ENCODE peak calls at places on chromosomes 2 and 18, in seven cellular contexts. K is stomach, O is PC-3, G is neural progenitor cell, H is breast epithelium, E is PC-9, J is heart right ventricle. M is an unnamed sample.
A peak's percentile ranks its signal among the peaks of the same experiment; 100 is the strongest.

GRCh38 chr2:101516833-101517690 is 42.1 kb upstream of the RFX8 start:
- DNase-seq in K (peak; percentile 45), O (peak; percentile 97), G (no peak), H (no peak), E (peak; percentile 53), J (no peak), M (no peak)

GRCh38 chr18:9619990-9620389 is 5.6 kb upstream of the PPP4R1 start:
- DNase-seq in K (no peak), O (no peak), G (no peak), H (no peak), E (no peak), J (no peak), M (no peak)

GRCh38 chr2:8544786-8545631 is 136.8 kb upstream of the ID2 start:
- DNase-seq in K (peak; percentile 61), O (peak; percentile 56), G (peak; percentile 56), H (peak; percentile 41), E (no peak), J (peak; percentile 63), M (peak; percentile 68)

GRCh38 chr18:22279741-22280452 is 110.5 kb downstream of the GATA6 start:
- DNase-seq in K (no peak), O (no peak), G (no peak), H (no peak), E (no peak), J (no peak), M (no peak)

GRCh38 chr2:47569658-47570398 is 166.9 kb downstream of the MSH2 start:
- DNase-seq in K (no peak), O (no peak), G (peak; percentile 75), H (no peak), E (no peak), J (no peak), M (no peak)

GRCh38 chr2:26849056-26850001 is 1.4 kb downstream of the DPYSL5 start:
- DNase-seq in K (no peak), O (no peak), G (peak; percentile 88), H (no peak), E (no peak), J (no peak), M (no peak)

GRCh38 chr18:21129586-21130216 is 18.1 kb upstream of the ROCK1 start:
- DNase-seq in K (no peak), O (no peak), G (no peak), H (no peak), E (no peak), J (no peak), M (no peak)

GRCh38 chr18:55214534-55214933 is 255.3 kb upstream of the CCDC68 start:
- DNase-seq in K (no peak), O (no peak), G (no peak), H (no peak), E (no peak), J (no peak), M (no peak)

GRCh38 chr2:29011650-29012060 is 30.6 kb downstream of the TOGARAM2 start:
- DNase-seq in K (peak; percentile 76), O (no peak), G (no peak), H (peak; percentile 45), E (no peak), J (peak; percentile 84), M (peak; percentile 58)

GRCh38 chr2:197348721-197349337 is 38.2 kb upstream of the ANKRD44 start:
- DNase-seq in K (no peak), O (no peak), G (no peak), H (no peak), E (no peak), J (no peak), M (no peak)

GRCh38 chr2:217919781-217920351 is 82.9 kb downstream of the TNS1 start:
- DNase-seq in K (no peak), O (no peak), G (no peak), H (peak; percentile 67), E (no peak), J (no peak), M (no peak)

GRCh38 chr2:218319813-218320360 is 27.6 kb upstream of the TMBIM1 start:
- DNase-seq in K (no peak), O (no peak), G (no peak), H (no peak), E (no peak), J (no peak), M (no peak)

GRCh38 chr2:130729311-130730299 is 735 bp downstream of the GPR148 start:
- DNase-seq in K (no peak), O (no peak), G (no peak), H (no peak), E (no peak), J (no peak), M (no peak)

GRCh38 chr2:150538582-150539236 is 51.2 kb upstream of the RND3 start:
- DNase-seq in K (no peak), O (no peak), G (no peak), H (no peak), E (no peak), J (no peak), M (no peak)

GRCh38 chr2:60957224-60957623 is 60.3 kb upstream of the PEX13 start:
- DNase-seq in K (no peak), O (no peak), G (peak; percentile 13), H (no peak), E (no peak), J (no peak), M (no peak)

GRCh38 chr2:10462178-10463083 is 14.3 kb upstream of the ODC1 start:
- DNase-seq in K (no peak), O (no peak), G (no peak), H (no peak), E (no peak), J (no peak), M (no peak)

GRCh38 chr2:64024259-64024949 is 5.2 kb upstream of the VPS54 start:
- DNase-seq in K (no peak), O (no peak), G (no peak), H (no peak), E (no peak), J (no peak), M (no peak)

GRCh38 chr2:11121823-11122155 is 33.5 kb upstream of the SLC66A3 start:
- DNase-seq in K (no peak), O (no peak), G (no peak), H (no peak), E (no peak), J (no peak), M (no peak)

GRCh38 chr2:163736433-163737168 is 793 bp upstream of the FIGN start:
- DNase-seq in K (no peak), O (peak; percentile 47), G (peak; percentile 92), H (no peak), E (peak; percentile 33), J (peak; percentile 61), M (no peak)

GRCh38 chr2:163735692-163736432 is at the start of gene FIGN:
- DNase-seq in K (peak; percentile 73), O (peak; percentile 76), G (peak; percentile 94), H (peak; percentile 41), E (peak; percentile 61), J (peak; percentile 77), M (peak; percentile 72)

GRCh38 chr2:163734401-163734800 is 1.4 kb downstream of the FIGN start:
- DNase-seq in K (no peak), O (no peak), G (no peak), H (no peak), E (no peak), J (no peak), M (no peak)

GRCh38 chr2:163733301-163733938 is 2.4 kb downstream of the FIGN start:
- DNase-seq in K (no peak), O (no peak), G (no peak), H (no peak), E (no peak), J (no peak), M (no peak)

GRCh38 chr2:163734911-163735691 is 707 bp downstream of the FIGN start:
- DNase-seq in K (no peak), O (peak; percentile 24), G (peak; percentile 60), H (no peak), E (no peak), J (no peak), M (no peak)
- H3K4me3 ChIP-seq in K (peak overlapping the region; percentile 59), O (peak overlapping the region; percentile 87), G (peak overlapping the region; percentile 92), H (peak overlapping the region; percentile 62), E (peak overlapping the region; percentile 91), J (peak overlapping the region; percentile 72), M (peak overlapping the region; percentile 45)

GRCh38 chr18:10948421-10948820 is 200.9 kb downstream of the PIEZO2 start:
- DNase-seq in K (no peak), O (no peak), G (no peak), H (no peak), E (no peak), J (no peak), M (no peak)
- H3K4me1 ChIP-seq in K (no peaks in the 10 kb centered on the region), O (no peaks in the 10 kb centered on the region), G (no peaks in the 10 kb centered on the region), H (no peaks in the 10 kb centered on the region), E (no peaks in the 10 kb centered on the region), J (no peaks in the 10 kb centered on the region), M (no peaks in the 10 kb centered on the region)

DNA sequence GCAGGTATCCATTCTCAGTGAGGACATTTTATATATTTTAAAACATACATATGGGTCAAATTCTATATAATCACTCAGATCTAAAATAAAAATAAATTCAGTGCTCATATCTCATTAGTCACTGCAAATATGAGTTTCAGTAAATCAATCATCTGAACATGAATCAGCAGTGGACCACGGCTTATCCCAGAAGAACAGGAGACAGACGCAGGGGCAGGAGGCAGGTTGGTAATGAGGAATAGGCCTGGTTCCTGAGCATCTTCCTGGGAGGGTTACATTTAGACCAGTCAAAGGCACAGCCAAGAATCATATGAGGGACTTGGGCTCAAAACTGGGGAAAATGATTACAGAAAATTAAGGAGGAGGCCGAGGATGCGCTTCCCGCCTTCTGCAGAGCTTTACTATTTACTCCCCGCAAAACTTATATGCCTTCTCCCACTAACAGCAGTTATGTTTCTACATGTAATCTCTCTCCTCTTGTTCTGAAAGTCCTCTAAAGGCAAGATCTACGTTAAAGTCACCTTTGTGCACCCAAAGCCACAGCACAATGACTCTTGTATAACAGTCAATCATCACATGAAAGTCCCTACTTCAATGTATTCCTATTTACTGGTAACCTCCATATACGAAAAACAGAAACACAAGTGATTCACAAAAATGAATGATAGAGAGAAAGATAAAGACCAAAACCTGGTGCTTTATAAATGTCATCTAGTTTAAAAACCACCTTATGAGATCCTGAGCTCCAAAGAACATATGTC is 35.1 kb downstream of the SH3YL1 start:
- DNase-seq in K (no peak), O (no peak), G (no peak), H (no peak), E (no peak), J (no peak), M (no peak)
- H3K4me3 ChIP-seq in K (no peak overlapping the region), O (no peak overlapping the region), G (no peak overlapping the region), H (no peak overlapping the region), E (no peak overlapping the region), J (no peak overlapping the region), M (no peak overlapping the region)

DNA sequence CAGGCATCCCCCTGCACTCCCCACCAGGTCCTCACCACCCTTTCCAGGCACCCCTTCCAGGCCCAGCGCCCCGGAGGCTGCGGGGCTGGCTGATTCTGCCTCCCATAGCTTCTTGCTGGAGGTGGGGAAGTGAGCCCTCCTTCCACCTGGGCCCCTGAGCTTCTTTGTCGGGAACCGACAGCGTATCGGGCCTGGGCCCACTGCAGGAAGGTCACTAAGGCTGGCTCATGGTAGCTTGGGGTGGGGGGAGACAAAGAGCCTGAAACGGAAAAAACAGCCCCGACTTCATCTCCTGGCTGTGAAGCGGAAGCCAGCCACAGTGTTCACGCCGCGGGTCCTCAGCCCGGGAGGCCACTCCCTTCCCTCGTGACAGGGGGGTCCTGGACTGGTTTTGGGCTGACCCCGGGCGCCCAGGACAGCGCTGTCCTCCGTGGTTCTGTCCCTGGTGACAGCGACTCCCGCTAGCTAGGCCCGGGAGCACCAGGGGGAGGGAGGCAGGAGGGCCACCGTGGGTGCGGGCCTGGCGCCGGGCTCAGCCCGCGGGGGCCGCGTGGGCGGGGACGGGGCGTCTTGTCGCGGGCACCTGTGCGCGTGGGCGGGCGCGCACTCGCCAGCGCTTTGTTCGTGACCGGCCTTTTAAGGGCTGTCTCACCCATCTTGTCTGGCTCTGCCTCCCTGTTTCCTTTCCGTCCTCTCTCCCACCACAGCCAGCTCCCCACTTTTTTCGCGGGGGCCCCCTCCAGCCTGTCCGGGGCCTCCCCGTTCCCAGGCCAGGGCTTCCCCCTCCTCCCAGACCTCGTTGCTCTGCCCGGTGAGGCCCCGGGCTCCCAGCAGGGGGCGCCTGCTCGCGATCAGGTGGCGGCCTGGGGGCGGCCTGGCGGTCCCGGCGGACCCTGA is 64.9 kb downstream of the DNMT3A start:
- DNase-seq in K (peak; percentile 55), O (no peak), G (peak; percentile 84), H (peak; percentile 61), E (no peak), J (peak; percentile 82), M (peak; percentile 53)
- H3K4me1 ChIP-seq in K (peaks cover 35% of the 10 kb centered on the region), O (no peaks in the 10 kb centered on the region), G (peaks cover 24% of the 10 kb centered on the region), H (peaks cover 3% of the 10 kb centered on the region), E (no peaks in the 10 kb centered on the region), J (peaks cover 80% of the 10 kb centered on the region), M (peaks cover 13% of the 10 kb centered on the region)